ENCODE peak calls at places on chromosomes 1 and 21, in seven cellular contexts. D is heart left ventricle; M is psoas muscle; B is PC-3; Y is CD8-positive, alpha-beta T cell; X is iPS DF 6.9; A is hepatocyte. C is an unnamed sample.

GRCh38 chr1:17141441-17142197 is 22.4 kb upstream of the PADI2 start:
- DNase-seq in D (no peak), M (no peak), B (no peak), Y (no peak), X (no peak), A (no peak), C (no peak)

GRCh38 chr21:41832230-41833137 is 46.7 kb downstream of the PRDM15 start:
- DNase-seq in D (no peak), M (no peak), B (peak), Y (no peak), X (no peak), A (no peak), C (peak)

GRCh38 chr21:35390013-35390776 is 341.1 kb upstream of the RUNX1 start:
- DNase-seq in D (no peak), M (no peak), B (peak), Y (no peak), X (no peak), A (peak), C (no peak)

GRCh38 chr1:90175490-90176157 is 180.7 kb downstream of the ZNF326 start:
- DNase-seq in D (no peak), M (no peak), B (no peak), Y (no peak), X (no peak), A (no peak), C (no peak)

GRCh38 chr1:190170321-190170720 is 307.3 kb downstream of the BRINP3 start:
- DNase-seq in D (no peak), M (no peak), B (peak), Y (no peak), X (no peak), A (no peak), C (no peak)

GRCh38 chr1:50836117-50836516 is 124.0 kb downstream of the FAF1 start:
- DNase-seq in D (no peak), M (no peak), B (no peak), Y (no peak), X (no peak), A (no peak), C (no peak)

GRCh38 chr1:28028873-28029654 is 59.3 kb downstream of the EYA3 start:
- DNase-seq in D (no peak), M (no peak), B (no peak), Y (no peak), X (no peak), A (no peak), C (no peak)

GRCh38 chr1:221708987-221709386 is 32.9 kb downstream of the DUSP10 start:
- DNase-seq in D (peak), M (peak), B (peak), Y (peak), X (no peak), A (peak), C (no peak)

GRCh38 chr1:185045793-185046441 is 559 bp downstream of the RNF2 start:
- DNase-seq in D (peak), M (peak), B (no peak), Y (peak), X (no peak), A (peak), C (peak)

GRCh38 chr21:38258803-38259485 is 2.2 kb downstream of the KCNJ15 start:
- DNase-seq in D (no peak), M (no peak), B (peak), Y (no peak), X (no peak), A (peak), C (no peak)

GRCh38 chr21:33202464-33203363 is 27.0 kb upstream of the IFNAR2 start:
- DNase-seq in D (no peak), M (no peak), B (no peak), Y (no peak), X (no peak), A (no peak), C (no peak)

GRCh38 chr21:38850277-38850951 is 44.7 kb downstream of the ETS2 start:
- DNase-seq in D (no peak), M (no peak), B (no peak), Y (no peak), X (no peak), A (no peak), C (no peak)

GRCh38 chr1:176976236-176976635 is 188.3 kb downstream of the ASTN1 start:
- DNase-seq in D (no peak), M (no peak), B (no peak), Y (no peak), X (no peak), A (no peak), C (no peak)

GRCh38 chr1:205663286-205663994 is 16.9 kb downstream of the SLC45A3 start:
- DNase-seq in D (no peak), M (no peak), B (no peak), Y (no peak), X (no peak), A (no peak), C (no peak)

GRCh38 chr1:96660051-96660450 is 61.5 kb upstream of the PTBP2 start:
- DNase-seq in D (no peak), M (no peak), B (no peak), Y (no peak), X (no peak), A (no peak), C (no peak)

GRCh38 chr1:107942829-107943228 is 22.2 kb downstream of the VAV3 start:
- DNase-seq in D (no peak), M (no peak), B (no peak), Y (no peak), X (no peak), A (no peak), C (no peak)

GRCh38 chr1:5481889-5482288 is 510.3 kb downstream of the NPHP4 start:
- DNase-seq in D (no peak), M (no peak), B (peak), Y (peak), X (no peak), A (peak), C (no peak)

GRCh38 chr1:71106658-71107322 is 26.0 kb upstream of the ZRANB2 start:
- DNase-seq in D (no peak), M (no peak), B (peak), Y (no peak), X (no peak), A (no peak), C (no peak)

GRCh38 chr21:33685613-33686197 is 43.4 kb downstream of the ITSN1 start:
- DNase-seq in D (no peak), M (no peak), B (peak), Y (no peak), X (no peak), A (no peak), C (no peak)

GRCh38 chr1:87897486-87897885 is 568.8 kb downstream of the LMO4 start:
- DNase-seq in D (no peak), M (no peak), B (no peak), Y (no peak), X (no peak), A (no peak), C (no peak)

GRCh38 chr1:183137782-183138181 is 48.3 kb upstream of the LAMC2 start:
- DNase-seq in D (no peak), M (no peak), B (no peak), Y (no peak), X (no peak), A (no peak), C (no peak)

GRCh38 chr21:44013380-44014088 is 1.4 kb downstream of the TRAPPC10 start:
- DNase-seq in D (no peak), M (no peak), B (peak), Y (peak), X (no peak), A (peak), C (no peak)

GRCh38 chr1:155322571-155322952 is 1.9 kb downstream of the RUSC1 start:
- DNase-seq in D (peak), M (peak), B (peak), Y (no peak), X (no peak), A (peak), C (no peak)

GRCh38 chr1:166956057-166956850 is 19.1 kb downstream of the ILDR2 start:
- DNase-seq in D (no peak), M (no peak), B (no peak), Y (no peak), X (no peak), A (no peak), C (no peak)

GRCh38 chr1:204130178-204130577 is 21.7 kb downstream of the ETNK2 start:
- DNase-seq in D (no peak), M (no peak), B (peak), Y (no peak), X (no peak), A (no peak), C (peak)

GRCh38 chr1:42962641-42963377 is 4.1 kb upstream of the SLC2A1 start:
- DNase-seq in D (peak), M (no peak), B (peak), Y (no peak), X (peak), A (peak), C (peak)

GRCh38 chr21:45502006-45502345 is 40.3 kb downstream of the SLC19A1 start:
- DNase-seq in D (peak), M (peak), B (no peak), Y (no peak), X (no peak), A (no peak), C (peak)

GRCh38 chr1:30478288-30478687 is 245.1 kb downstream of the MATN1 start:
- DNase-seq in D (no peak), M (no peak), B (no peak), Y (no peak), X (no peak), A (no peak), C (no peak)

GRCh38 chr1:181112071-181112929 is 23.8 kb downstream of the IER5 start:
- DNase-seq in D (peak), M (peak), B (peak), Y (no peak), X (no peak), A (peak), C (peak)

GRCh38 chr1:85862456-85862855 is 154.2 kb upstream of the ZNHIT6 start:
- DNase-seq in D (no peak), M (no peak), B (peak), Y (no peak), X (no peak), A (peak), C (no peak)

GRCh38 chr1:225474986-225475820 is 47.4 kb upstream of the LBR start:
- DNase-seq in D (peak), M (peak), B (peak), Y (peak), X (peak), A (peak), C (peak)

GRCh38 chr1:25863486-25864262 is 4.4 kb upstream of the AUNIP start:
- DNase-seq in D (no peak), M (no peak), B (no peak), Y (no peak), X (no peak), A (no peak), C (no peak)

GRCh38 chr1:183655562-183656075 is 2.5 kb upstream of the APOBEC4 start:
- DNase-seq in D (peak), M (peak), B (peak), Y (peak), X (peak), A (peak), C (peak)

GRCh38 chr1:198677027-198677426 is 38.2 kb downstream of the PTPRC start:
- DNase-seq in D (no peak), M (no peak), B (peak), Y (no peak), X (no peak), A (no peak), C (no peak)

GRCh38 chr21:29121759-29122158 is 8.7 kb upstream of the MAP3K7CL start:
- DNase-seq in D (no peak), M (no peak), B (no peak), Y (no peak), X (no peak), A (no peak), C (no peak)

GRCh38 chr1:197685785-197686184 is 89.5 kb downstream of the DENND1B start:
- DNase-seq in D (no peak), M (no peak), B (no peak), Y (no peak), X (no peak), A (no peak), C (no peak)

GRCh38 chr1:169526998-169527397 is 41.3 kb upstream of the SLC19A2 start:
- DNase-seq in D (no peak), M (no peak), B (no peak), Y (no peak), X (no peak), A (peak), C (no peak)

GRCh38 chr1:154972517-154973343 is 1.8 kb upstream of the CKS1B start:
- DNase-seq in D (no peak), M (peak), B (peak), Y (no peak), X (peak), A (peak), C (peak)

GRCh38 chr1:98045211-98046030 is 124.6 kb upstream of the DPYD start:
- DNase-seq in D (no peak), M (peak), B (no peak), Y (no peak), X (no peak), A (no peak), C (no peak)

GRCh38 chr1:17232759-17233661 is 15.9 kb upstream of the PADI3 start:
- DNase-seq in D (no peak), M (no peak), B (peak), Y (no peak), X (no peak), A (peak), C (no peak)

DNA sequence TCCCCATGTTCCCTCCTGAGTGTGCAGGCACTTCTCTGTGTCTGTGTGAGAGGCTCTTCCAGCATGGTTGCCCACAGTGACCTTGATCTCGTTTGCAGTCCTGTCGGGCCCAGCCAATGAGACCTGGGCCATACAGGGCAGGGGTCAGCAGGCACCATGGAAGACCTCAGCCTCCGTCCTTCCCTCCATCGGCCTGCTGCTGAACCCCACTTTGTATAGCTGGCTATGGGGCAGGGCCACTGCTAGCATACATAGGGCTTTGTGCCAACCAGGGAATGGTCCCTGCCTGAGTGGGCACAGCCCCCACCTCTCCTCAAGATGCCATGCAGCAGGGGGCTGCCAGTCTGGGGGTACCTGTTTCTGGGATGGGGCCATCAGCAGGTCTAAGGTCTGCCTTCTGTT is 3.8 kb downstream of the C1orf35 start:
- DNase-seq in D (no peak), M (peak), B (no peak), Y (no peak), X (no peak), A (no peak), C (no peak)
- H3K4me3 ChIP-seq in D (no peak), M (no peak), B (no peak), Y (no peak), X (no peak), A (no peak), C (no peak)

GRCh38 chr1:218525451-218526197 is 180.5 kb downstream of the TGFB2 start:
- DNase-seq in D (no peak), M (no peak), B (no peak), Y (no peak), X (no peak), A (no peak), C (no peak)
- H3K27ac ChIP-seq in D (no peak), M (no peak), B (no peak), Y (no peak), X (no peak), A (peak), C (no peak)

GRCh38 chr1:232810856-232811255 is 5.6 kb downstream of the MAP10 start:
- DNase-seq in D (no peak), M (no peak), B (no peak), Y (no peak), X (no peak), A (no peak), C (no peak)

GRCh38 chr1:232805269-232806070 is at the start of gene MAP10:
- DNase-seq in D (peak), M (peak), B (no peak), Y (peak), X (peak), A (peak), C (peak)

DNA sequence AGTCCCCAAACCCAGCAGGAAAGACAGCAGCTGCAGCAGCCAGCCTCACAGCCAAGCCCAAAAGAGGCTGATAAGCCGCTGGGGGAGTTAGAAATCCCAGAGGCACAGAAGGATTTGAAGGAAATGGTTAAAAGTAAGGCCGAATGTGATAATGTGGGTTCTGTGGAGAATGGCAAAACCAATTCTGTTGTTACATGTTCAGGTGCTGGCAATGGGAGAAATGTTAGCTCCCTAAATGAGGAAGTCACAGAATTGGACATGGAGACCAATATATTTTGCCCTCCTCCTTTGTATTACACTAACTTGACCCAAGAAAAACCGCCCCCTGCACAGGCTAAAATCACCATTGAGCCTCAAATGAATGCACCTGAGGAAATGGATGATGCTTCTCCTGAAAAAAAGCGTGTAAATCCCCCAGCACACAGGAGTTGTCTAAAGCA is 875 bp downstream of the MAP10 start:
- DNase-seq in D (no peak), M (no peak), B (no peak), Y (no peak), X (no peak), A (no peak), C (no peak)
- H3K4me3 ChIP-seq in D (peak), M (peak), B (no peak), Y (peak), X (peak), A (peak), C (peak)

DNA sequence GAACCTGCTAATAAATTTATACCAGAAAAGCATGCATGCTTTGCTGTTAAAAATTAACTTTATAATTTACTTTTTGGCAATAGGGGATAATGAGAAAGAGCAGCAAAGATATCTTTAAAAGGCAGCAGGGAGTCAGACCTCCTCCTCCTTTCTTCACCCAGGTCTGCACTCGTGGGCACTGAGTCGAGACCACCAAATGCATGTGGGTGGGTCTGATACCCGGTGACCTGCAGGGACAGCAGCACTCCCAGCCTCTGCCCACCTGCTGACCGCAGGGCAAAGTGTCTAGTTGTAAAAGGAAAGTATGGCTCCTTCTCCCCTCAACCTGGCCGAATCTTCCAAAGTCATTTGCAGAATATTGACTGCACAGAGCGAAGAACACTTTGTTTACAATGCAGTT is 43.7 kb upstream of the KIF26B start:
- DNase-seq in D (no peak), M (no peak), B (no peak), Y (no peak), X (no peak), A (no peak), C (no peak)
- H3K27ac ChIP-seq in D (no peak), M (no peak), B (no peak), Y (no peak), X (no peak), A (no peak), C (no peak)

C was measured in right cardiac atrium.